ENCODE peak calls at places on chromosomes 13 and 19, in four cellular contexts. B, M, V and S are unnamed samples.

GRCh38 chr19:13033244-13033643 is 38.0 kb downstream of the NFIX start:
- DNase-seq in B (no peak), V (no peak), M (no peak), S (no peak)

GRCh38 chr13:71240906-71241305 is 626.1 kb downstream of the DACH1 start:
- DNase-seq in M (peak; percentile 46), B (no peak), V (no peak), S (no peak)

GRCh38 chr13:67554746-67555452 is 324.8 kb upstream of the PCDH9 start:
- DNase-seq in B (no peak), V (no peak), M (peak; percentile 13), S (no peak)

GRCh38 chr19:30029721-30030510 is 87.9 kb downstream of the URI1 start:
- DNase-seq in B (no peak), M (no peak), V (no peak), S (no peak)

GRCh38 chr13:29704648-29705047 is 109.2 kb upstream of the SLC7A1 start:
- DNase-seq in M (peak; percentile 59), B (no peak), V (no peak), S (no peak)

GRCh38 chr19:7916137-7916907 is 1.7 kb downstream of the TGFBR3L start:
- DNase-seq in V (no peak), M (peak; percentile 23), B (no peak), S (peak; percentile 59)

GRCh38 chr19:44303976-44304568 is 753 bp downstream of the ZNF235 start:
- DNase-seq in V (peak; percentile 21), M (peak; percentile 60), B (no peak), S (no peak)

GRCh38 chr19:39543477-39543857 is 3.5 kb upstream of the EID2 start:
- DNase-seq in V (no peak), B (no peak), M (no peak), S (no peak)

GRCh38 chr13:79360064-79360463 is 46.0 kb downstream of the RBM26 start:
- DNase-seq in B (no peak), V (no peak), M (no peak), S (no peak)

DNA sequence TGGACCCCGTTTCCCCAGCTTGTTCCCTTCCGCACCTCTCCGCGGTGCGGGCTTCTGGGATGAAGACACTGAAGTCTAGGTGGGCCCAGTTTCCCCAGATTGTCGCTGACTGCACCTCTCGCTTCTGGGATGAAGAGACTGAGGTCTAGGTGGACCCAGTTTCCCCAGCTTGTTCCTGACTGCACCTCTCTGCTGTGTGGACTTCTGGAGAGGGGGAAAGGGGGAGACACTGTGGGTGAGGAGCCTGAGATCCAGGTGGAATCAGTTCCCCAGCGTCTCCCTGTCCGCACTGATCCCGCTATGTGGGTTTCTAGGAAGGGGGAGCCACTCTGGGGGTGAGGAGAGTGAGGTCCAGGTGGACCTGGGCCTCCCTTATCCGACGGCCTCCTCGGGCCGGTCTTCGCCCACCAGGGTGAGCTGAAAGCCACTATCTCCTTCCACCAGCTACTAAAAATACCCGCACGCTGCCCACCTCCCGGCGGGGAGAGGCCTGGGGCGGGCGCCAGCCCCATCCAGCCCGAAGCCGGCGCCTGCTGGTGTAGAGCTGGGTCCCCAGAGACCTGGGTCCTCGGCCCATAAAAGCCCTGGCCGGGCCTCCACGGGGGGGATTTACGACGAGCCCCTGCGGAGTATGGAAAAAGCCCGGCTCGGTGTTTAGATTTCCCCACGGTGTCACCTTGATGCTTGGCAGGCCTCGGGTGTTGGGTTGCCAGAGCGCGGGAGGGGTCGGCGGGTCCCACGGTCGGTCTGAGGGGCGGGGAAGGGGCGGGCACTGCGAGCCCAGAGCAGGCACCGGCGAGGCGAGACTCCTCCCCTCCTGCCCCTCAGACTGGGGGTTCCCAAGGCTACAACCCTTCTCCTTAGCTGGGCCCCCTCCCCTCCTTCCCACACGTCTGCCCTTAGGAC is 10.6 kb downstream of the FUT6 start:
- DNase-seq in V (peak; percentile 56), M (peak; percentile 86), B (no peak), S (peak; percentile 75)
- H2BK120ac ChIP-seq in V (no peak overlapping the region), M (no peak overlapping the region), B (no peak overlapping the region), S (no peak overlapping the region)

GRCh38 chr13:95325485-95325884 is 24.2 kb upstream of the ABCC4 start:
- DNase-seq in M (no peak), V (no peak), B (no peak), S (no peak)
- H2BK15ac ChIP-seq in M (no peak overlapping the region), V (no peak overlapping the region), B (no peak overlapping the region), S (no peak overlapping the region)

GRCh38 chr13:50670272-50670671 is 173.2 kb downstream of the DLEU7 start:
- DNase-seq in V (no peak), B (no peak), M (no peak), S (no peak)

GRCh38 chr13:50672025-50672424 is 171.5 kb downstream of the DLEU7 start:
- DNase-seq in V (no peak), B (no peak), M (no peak), S (no peak)

GRCh38 chr13:50668882-50669281 is 174.6 kb downstream of the DLEU7 start:
- DNase-seq in B (no peak), V (no peak), M (no peak), S (no peak)

GRCh38 chr13:50668044-50668443 is 175.4 kb downstream of the DLEU7 start:
- DNase-seq in M (no peak), V (no peak), B (no peak), S (no peak)

DNA sequence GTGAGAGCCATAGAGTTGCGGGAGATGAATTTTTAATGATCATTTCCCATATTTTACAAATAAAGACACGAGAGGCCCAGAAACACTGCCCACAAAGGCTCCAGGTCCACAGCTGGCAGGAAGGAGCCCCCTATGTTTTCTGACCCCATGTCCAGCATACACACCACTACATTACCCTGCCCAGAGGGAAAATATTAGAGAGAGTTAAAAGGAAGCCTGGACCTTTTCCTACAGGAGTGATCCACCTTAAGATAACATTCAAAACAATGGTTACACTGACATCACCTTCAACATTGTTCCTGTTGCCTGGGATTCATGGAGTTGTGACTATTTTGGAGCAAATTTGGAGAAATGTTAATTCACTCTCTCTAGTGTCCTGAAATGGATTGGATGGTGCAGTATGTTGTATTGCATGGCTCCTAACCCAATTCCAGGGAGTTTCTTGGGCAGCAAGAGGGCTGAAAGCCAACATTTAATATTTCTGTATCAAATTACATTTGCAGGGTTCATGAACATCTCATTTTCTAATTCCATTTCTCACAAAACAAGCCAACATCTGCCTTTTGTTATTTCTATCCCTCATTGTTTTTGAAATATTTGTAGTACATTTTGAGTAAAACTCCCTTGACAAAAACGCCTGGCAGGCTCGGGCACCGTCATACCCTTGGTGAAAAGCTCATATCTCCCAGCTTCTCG is 172.5 kb downstream of the DLEU7 start:
- DNase-seq in B (no peak), V (no peak), M (no peak), S (no peak)
- H2BK12ac ChIP-seq in B (no peak overlapping the region), V (no peak overlapping the region), M (no peak overlapping the region), S (no peak overlapping the region)

DNA sequence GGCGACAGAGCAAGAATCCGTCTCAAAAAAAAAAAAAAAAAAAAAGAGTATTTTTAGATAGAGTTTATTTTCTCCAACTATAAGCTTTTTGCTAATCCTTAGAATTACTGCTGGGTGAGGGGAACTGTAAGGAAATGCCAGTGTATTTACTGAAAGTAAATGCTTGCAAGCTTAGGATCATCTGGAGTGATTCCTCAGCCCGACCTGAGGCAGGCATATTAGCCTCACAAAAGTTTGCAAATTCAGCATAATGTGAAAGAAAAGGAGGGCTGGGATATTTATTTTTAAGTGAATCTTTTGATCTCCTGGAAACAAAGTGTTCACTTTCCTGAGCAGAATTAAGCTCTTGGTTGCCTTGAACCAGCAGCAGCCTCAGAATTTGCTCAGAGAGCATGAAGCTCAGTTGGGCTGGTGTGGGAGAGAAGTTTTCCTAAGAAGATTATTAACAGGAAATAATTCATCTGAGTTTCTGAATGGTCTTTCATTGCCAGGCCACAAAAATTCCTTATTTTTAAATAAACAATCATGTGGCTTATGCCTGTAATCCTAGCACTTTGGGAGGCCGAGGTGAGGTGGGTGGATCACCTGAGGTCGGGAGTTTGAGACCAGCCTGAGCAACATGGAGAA is 24.7 kb upstream of the SPATA13 start:
- DNase-seq in V (no peak), B (no peak), M (peak; percentile 25), S (no peak)
- H2BK120ac ChIP-seq in V (no peak overlapping the region), B (no peak overlapping the region), M (no peak overlapping the region), S (no peak overlapping the region)

GRCh38 chr13:74246398-74246975 is 112.3 kb upstream of the KLF12 start:
- DNase-seq in B (no peak), M (no peak), V (no peak), S (no peak)
- H2BK15ac ChIP-seq in B (no peak overlapping the region), M (no peak overlapping the region), V (no peak overlapping the region), S (no peak overlapping the region)

GRCh38 chr13:97026759-97027555 is 32.7 kb upstream of the OXGR1 start:
- DNase-seq in M (no peak), V (no peak), B (no peak), S (no peak)
- H2BK12ac ChIP-seq in M (no peak overlapping the region), V (no peak overlapping the region), B (no peak overlapping the region), S (no peak overlapping the region)

DNA sequence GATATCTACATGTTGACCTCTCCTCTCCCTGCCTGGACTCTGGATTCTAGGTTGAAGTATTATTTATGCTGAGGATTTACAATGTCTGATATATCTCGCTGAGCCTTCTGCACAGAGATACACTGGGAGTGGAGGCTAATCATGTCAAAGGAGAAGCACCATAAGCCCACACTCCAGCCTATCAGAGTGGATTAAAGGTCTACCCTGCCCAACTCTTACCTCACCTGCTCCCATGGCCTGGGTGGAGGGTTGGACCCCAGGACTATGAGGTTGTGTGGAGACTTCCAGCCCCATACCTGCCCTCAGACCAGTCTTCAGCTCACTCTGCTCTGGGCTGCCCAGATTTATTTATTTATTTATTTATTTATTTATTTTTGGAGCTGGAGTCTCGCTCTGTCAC is 15.4 kb downstream of the OR10H4 start:
- DNase-seq in V (no peak), B (no peak), M (no peak), S (no peak)
- H2BK120ac ChIP-seq in V (no peak overlapping the region), B (no peak overlapping the region), M (no peak overlapping the region), S (no peak overlapping the region)

GRCh38 chr19:58543826-58544590 is at the start of gene TRIM28:
- DNase-seq in V (peak; percentile 98), M (peak; percentile 100), B (peak; percentile 91), S (peak; percentile 97)
- H2BK15ac ChIP-seq in V (peak within 1 kb of the TSS; percentile 96), M (peak within 1 kb of the TSS; percentile 99), B (no peak within 1 kb of the TSS), S (no peak within 1 kb of the TSS)